ENCODE peak calls at places on chromosomes 4 and X, in seven cellular contexts. Y is fibroblast of the aortic adventitia, D is small intestine, O is non-pigmented ciliary epithelial cell, I is H54, S is NCI-H748 treated with DMSO at 0.1 percent for 48 hours, X is hypothalamus. M is an unnamed sample.

GRCh38 chr4:94458682-94459081 is 6.9 kb downstream of the PDLIM5 start:
- DNase-seq in Y (no peak), D (no peak), O (no peak), I (no peak), S (no peak), X (no peak), M (no peak)

GRCh38 chr4:2340272-2341061 is 78.0 kb downstream of the ZFYVE28 start:
- DNase-seq in Y (no peak), D (no peak), O (no peak), I (no peak), S (no peak), X (no peak), M (no peak)

GRCh38 chr4:2798399-2799301 is 5.8 kb downstream of the SH3BP2 start:
- DNase-seq in Y (no peak), D (peak), O (no peak), I (no peak), S (no peak), X (peak), M (no peak)

GRCh38 chr4:146335763-146336412 is 121.5 kb downstream of the REELD1 start:
- DNase-seq in Y (no peak), D (peak), O (no peak), I (no peak), S (no peak), X (no peak), M (no peak)

GRCh38 chr4:171979461-171979860 is 166.3 kb downstream of the GALNTL6 start:
- DNase-seq in Y (no peak), D (no peak), O (no peak), I (no peak), S (no peak), X (no peak), M (no peak)

GRCh38 chr4:37793562-37793961 is 32.9 kb upstream of the PGM2 start:
- DNase-seq in Y (peak), D (peak), O (no peak), I (no peak), S (no peak), X (no peak), M (no peak)

GRCh38 chr4:184885602-184886001 is 59.8 kb upstream of the ACSL1 start:
- DNase-seq in Y (no peak), D (no peak), O (no peak), I (no peak), S (no peak), X (no peak), M (no peak)

GRCh38 chr4:76301068-76301774 is 5.3 kb upstream of the STBD1 start:
- DNase-seq in Y (peak), D (peak), O (peak), I (peak), S (no peak), X (no peak), M (no peak)

GRCh38 chrX:151713859-151714258 is 2.0 kb upstream of the FATE1 start:
- DNase-seq in Y (peak), D (peak), O (no peak), I (peak), S (no peak), X (no peak), M (no peak)

GRCh38 chrX:65985922-65986588 is 53.8 kb downstream of the VSIG4 start:
- DNase-seq in Y (peak), D (peak), O (no peak), I (peak), S (no peak), X (peak), M (no peak)

GRCh38 chrX:25131055-25131454 is 115.3 kb upstream of the ARX start:
- DNase-seq in Y (no peak), D (no peak), O (no peak), I (no peak), S (no peak), X (no peak), M (no peak)

GRCh38 chr4:77500801-77501200 is 104.8 kb upstream of the CXCL13 start:
- DNase-seq in Y (no peak), D (no peak), O (no peak), I (no peak), S (no peak), X (no peak), M (no peak)

GRCh38 chrX:38437093-38437492 is 84.7 kb downstream of the OTC start:
- DNase-seq in Y (no peak), D (no peak), O (peak), I (no peak), S (no peak), X (no peak), M (no peak)

GRCh38 chrX:72021975-72022374 is 109.7 kb downstream of the RTL5 start:
- DNase-seq in Y (no peak), D (peak), O (no peak), I (no peak), S (no peak), X (no peak), M (no peak)

GRCh38 chr4:3710451-3711182 is 55.6 kb upstream of the ADRA2C start:
- DNase-seq in Y (no peak), D (no peak), O (no peak), I (no peak), S (no peak), X (no peak), M (no peak)

GRCh38 chr4:1113311-1114009 is at the start of gene RNF212:
- DNase-seq in Y (no peak), D (no peak), O (no peak), I (no peak), S (no peak), X (no peak), M (no peak)

GRCh38 chrX:12210921-12211320 is 72.6 kb downstream of the FRMPD4 start:
- DNase-seq in Y (peak), D (no peak), O (no peak), I (no peak), S (no peak), X (no peak), M (no peak)

GRCh38 chr4:129355529-129355928 is 259.6 kb downstream of the C4orf33 start:
- DNase-seq in Y (no peak), D (peak), O (no peak), I (peak), S (no peak), X (no peak), M (no peak)

GRCh38 chr4:113943085-113943484 is 36.4 kb downstream of the ARSJ start:
- DNase-seq in Y (no peak), D (no peak), O (no peak), I (no peak), S (no peak), X (no peak), M (no peak)

GRCh38 chr4:10582059-10582686 is 102.4 kb downstream of the CLNK start:
- DNase-seq in Y (peak), D (peak), O (no peak), I (peak), S (peak), X (peak), M (peak)

GRCh38 chr4:152352645-152353116 is 183.2 kb downstream of the FBXW7 start:
- DNase-seq in Y (peak), D (peak), O (peak), I (peak), S (peak), X (peak), M (peak)

GRCh38 chr4:1683903-1684755 is at the start of gene FAM53A:
- DNase-seq in Y (peak), D (peak), O (no peak), I (peak), S (peak), X (peak), M (peak)

GRCh38 chr4:153466637-153467153 is 535 bp downstream of the TMEM131L start:
- DNase-seq in Y (no peak), D (no peak), O (no peak), I (peak), S (no peak), X (peak), M (no peak)

GRCh38 chr4:34158883-34159282 is 2085.4 kb downstream of the ARAP2 start:
- DNase-seq in Y (no peak), D (no peak), O (peak), I (no peak), S (no peak), X (no peak), M (no peak)

GRCh38 chr4:1200425-1201035 is 28.1 kb upstream of the SPON2 start:
- DNase-seq in Y (peak), D (no peak), O (peak), I (peak), S (no peak), X (no peak), M (peak)

GRCh38 chr4:8221476-8221875 is 22.4 kb downstream of the SH3TC1 start:
- DNase-seq in Y (peak), D (no peak), O (peak), I (no peak), S (no peak), X (no peak), M (no peak)

GRCh38 chr4:8000721-8001491 is 61.2 kb upstream of the AFAP1 start:
- DNase-seq in Y (no peak), D (no peak), O (no peak), I (no peak), S (no peak), X (no peak), M (no peak)

GRCh38 chrX:28609917-28610613 is 22.8 kb downstream of the IL1RAPL1 start:
- DNase-seq in Y (no peak), D (no peak), O (no peak), I (no peak), S (no peak), X (no peak), M (no peak)

M was measured in occipital lobe.